ENCODE peak calls at places on chromosome 13, in four cellular contexts. A is sigmoid colon; P is CD8-positive, alpha-beta T cell; D is lower lobe of right lung. T is an unnamed sample. For H3K27me3, the result is how much of the 10 kb centered on the place peaks cover.

GRCh38 chr13:72384186-72384823 is 343.1 kb downstream of the MZT1 start:
- DNase-seq in P (no peak), D (no peak), A (no peak), T (no peak)

GRCh38 chr13:94073006-94073744 is 406.3 kb downstream of the DCT start:
- DNase-seq in D (no peak), A (no peak), P (no peak), T (no peak)

GRCh38 chr13:46896346-46897138 is at the start of gene HTR2A:
- DNase-seq in A (peak), D (peak), P (no peak), T (peak)

GRCh38 chr13:73451120-73452029 is 392.6 kb downstream of the KLF5 start:
- DNase-seq in A (no peak), D (no peak), P (no peak), T (no peak)

GRCh38 chr13:59701261-59701660 is 462.5 kb downstream of the DIAPH3 start:
- DNase-seq in D (no peak), A (no peak), P (no peak), T (no peak)

GRCh38 chr13:111204438-111205177 is 89.5 kb downstream of the ARHGEF7 start:
- DNase-seq in P (no peak), A (peak), D (peak), T (no peak)

GRCh38 chr13:80361883-80362327 is 21.0 kb upstream of the SPRY2 start:
- DNase-seq in D (no peak), A (no peak), P (no peak), T (no peak)

GRCh38 chr13:73465629-73465974 is 406.8 kb downstream of the KLF5 start:
- DNase-seq in A (no peak), P (no peak), D (no peak), T (no peak)

GRCh38 chr13:109764045-109764444 is 22.3 kb downstream of the IRS2 start:
- DNase-seq in D (no peak), P (no peak), A (no peak), T (no peak)

GRCh38 chr13:60944016-60944415 is 471.6 kb downstream of the PCDH20 start:
- DNase-seq in D (no peak), P (no peak), A (no peak), T (no peak)

GRCh38 chr13:90974249-90974954 is 373.1 kb upstream of the MIR17HG start:
- DNase-seq in P (no peak), A (no peak), D (no peak), T (no peak)

GRCh38 chr13:36536546-36536945 is 104.3 kb downstream of the CCNA1 start:
- DNase-seq in D (no peak), A (no peak), P (no peak), T (no peak)

GRCh38 chr13:101416181-101417042 is at the start of gene NALCN:
- DNase-seq in D (peak), A (no peak), P (no peak), T (no peak)

GRCh38 chr13:109790951-109791605 is 4.7 kb upstream of the IRS2 start:
- DNase-seq in P (peak), A (no peak), D (no peak), T (peak)

GRCh38 chr13:74576504-74576903 is 442.3 kb upstream of the KLF12 start:
- DNase-seq in A (no peak), P (no peak), D (no peak), T (no peak)

DNA sequence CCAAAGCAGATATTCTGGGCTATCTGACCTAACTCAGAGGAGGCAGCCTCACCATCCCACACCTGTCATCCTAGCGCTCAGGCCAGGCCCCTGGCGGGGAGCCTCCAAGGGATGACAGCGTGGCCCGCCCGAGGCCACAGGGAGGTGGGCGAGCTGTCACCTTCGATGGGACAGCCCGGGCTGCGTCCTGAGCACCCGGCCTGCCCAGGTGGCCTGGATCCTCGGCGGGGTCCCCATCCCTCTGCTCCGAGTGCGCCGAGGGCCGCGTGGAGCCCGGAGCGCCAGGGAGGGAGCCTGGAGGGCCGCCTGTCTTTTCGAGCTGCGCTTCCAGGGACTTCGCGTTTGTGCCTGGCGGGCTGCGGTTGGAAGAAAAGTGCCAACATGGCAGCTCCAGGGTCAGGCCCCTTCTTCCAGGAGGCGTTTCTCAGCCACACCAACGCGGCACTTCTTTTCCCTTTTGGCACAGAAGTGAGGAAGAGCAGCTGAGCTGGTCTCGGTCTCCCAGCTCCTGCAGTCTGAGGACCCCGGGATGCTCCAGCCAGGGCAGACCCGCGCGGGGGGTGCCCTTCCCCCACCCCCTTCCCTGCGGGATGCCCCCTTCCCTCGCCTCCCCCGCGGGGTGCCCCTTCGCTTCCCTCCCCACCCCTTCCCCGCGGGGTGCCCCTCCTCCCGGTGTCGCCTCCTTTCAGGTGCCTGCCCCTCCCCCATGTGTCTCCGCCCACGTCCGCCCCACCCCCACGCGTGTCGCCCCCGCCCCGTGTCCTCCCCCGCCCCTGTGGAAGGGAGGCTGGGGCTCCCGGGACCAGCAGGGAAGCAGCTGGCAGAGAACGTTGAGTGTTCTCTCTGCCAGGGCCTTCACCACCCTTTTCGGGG is 42.3 kb downstream of the GJA3 start:
- DNase-seq in A (peak), D (peak), P (peak), T (peak)
- H3K27ac ChIP-seq in A (peak), D (peak), P (no peak), T (peak)

GRCh38 chr13:41564046-41564445 is 106.7 kb downstream of the RGCC start:
- DNase-seq in D (no peak), A (no peak), P (no peak), T (no peak)
- H3K27me3 ChIP-seq in D (under half), A (under half), P (under half), T (under half)

DNA sequence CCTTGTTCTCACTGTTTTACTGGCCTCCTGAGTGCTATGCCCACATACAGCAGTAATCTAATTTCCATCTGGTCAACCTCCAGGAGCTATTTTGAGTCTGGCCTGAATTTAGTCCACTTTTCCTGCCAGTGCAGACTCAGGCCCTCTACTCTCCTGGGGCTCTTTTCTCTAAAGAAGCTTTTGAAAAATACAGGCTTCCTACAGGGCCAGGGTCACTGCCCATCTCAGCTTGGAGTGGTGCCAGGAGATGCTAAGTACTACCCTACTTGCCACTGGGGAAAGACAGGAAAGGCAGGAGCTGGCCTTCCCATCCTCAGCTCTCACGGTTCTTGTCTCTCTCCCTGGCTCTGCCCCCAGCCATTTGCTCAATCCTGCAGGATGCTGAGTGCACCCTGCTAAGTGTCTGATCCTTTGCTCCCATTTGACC is 101.7 kb upstream of the SERP2 start:
- DNase-seq in A (peak), D (no peak), P (no peak), T (no peak)
- H3K27ac ChIP-seq in A (peak), D (peak), P (no peak), T (peak)

GRCh38 chr13:20305587-20305986 is 73.5 kb upstream of the GJB6 start:
- DNase-seq in A (no peak), D (no peak), P (no peak), T (no peak)
- H3K27me3 ChIP-seq in A (under half), D (under half), P (under half), T (under half)

GRCh38 chr13:26255717-26256277 is 1.9 kb downstream of the CDK8 start:
- DNase-seq in P (no peak), A (no peak), D (no peak), T (no peak)

GRCh38 chr13:26254583-26255102 is 714 bp downstream of the CDK8 start:
- DNase-seq in D (peak), P (peak), A (peak), T (peak)

GRCh38 chr13:26257049-26257448 is 3.1 kb downstream of the CDK8 start:
- DNase-seq in P (no peak), A (no peak), D (no peak), T (no peak)

GRCh38 chr13:26253262-26253786 is 605 bp upstream of the CDK8 start:
- DNase-seq in A (no peak), D (no peak), P (no peak), T (no peak)

GRCh38 chr13:26253787-26254582 is at the start of gene CDK8:
- DNase-seq in D (peak), P (peak), A (peak), T (peak)
- H3K27ac ChIP-seq in D (peak), P (peak), A (peak), T (peak)

DNA sequence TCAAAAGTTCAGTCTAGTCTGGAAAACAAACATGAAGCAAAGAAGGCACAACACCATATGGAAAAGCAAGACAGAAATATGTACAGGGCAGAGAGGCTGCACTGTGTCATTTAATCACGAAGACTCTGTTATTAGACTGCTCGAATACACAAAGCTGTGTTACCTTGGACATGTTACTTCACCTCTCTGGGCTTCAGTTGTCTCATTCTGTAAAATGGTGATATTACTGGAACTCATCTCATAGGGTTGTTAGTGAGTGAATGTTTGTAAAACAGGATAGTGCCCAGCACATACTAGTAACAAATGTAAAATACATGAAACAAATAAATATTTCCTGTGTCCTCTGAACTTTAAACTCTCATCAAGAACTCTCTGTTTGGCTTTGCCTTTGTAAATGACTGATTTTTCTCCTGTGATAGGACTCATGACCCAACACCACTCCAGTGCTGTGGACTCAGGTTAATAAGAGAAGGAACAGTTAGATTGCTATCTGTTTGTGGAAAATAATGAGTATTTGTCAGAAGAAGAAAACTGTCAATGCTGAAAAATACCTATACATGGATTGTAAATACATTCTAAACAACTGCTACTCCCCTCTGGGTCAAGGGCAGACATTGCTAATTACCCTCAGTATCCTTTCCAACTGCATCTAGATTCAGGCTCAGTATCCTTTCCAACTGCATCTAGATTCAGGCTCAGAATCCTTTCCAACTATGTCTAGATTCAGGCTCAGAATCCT is 62.3 kb downstream of the ZIC5 start:
- DNase-seq in P (no peak), A (no peak), D (no peak), T (no peak)
- H3K27me3 ChIP-seq in P (under half), A (half or more), D (under half), T (under half)

GRCh38 chr13:52599853-52600603 is 42.2 kb upstream of the HNRNPA1L2 start:
- DNase-seq in P (no peak), D (no peak), A (no peak), T (peak)

GRCh38 chr13:52597676-52598075 is 44.6 kb upstream of the HNRNPA1L2 start:
- DNase-seq in D (no peak), P (no peak), A (no peak), T (no peak)

GRCh38 chr13:52600666-52601065 is 41.6 kb upstream of the HNRNPA1L2 start:
- DNase-seq in P (no peak), A (no peak), D (no peak), T (no peak)

GRCh38 chr13:52599037-52599852 is 43.0 kb upstream of the HNRNPA1L2 start:
- DNase-seq in P (no peak), D (no peak), A (no peak), T (no peak)
- H3K27ac ChIP-seq in P (no peak), D (peak), A (peak), T (peak)

DNA sequence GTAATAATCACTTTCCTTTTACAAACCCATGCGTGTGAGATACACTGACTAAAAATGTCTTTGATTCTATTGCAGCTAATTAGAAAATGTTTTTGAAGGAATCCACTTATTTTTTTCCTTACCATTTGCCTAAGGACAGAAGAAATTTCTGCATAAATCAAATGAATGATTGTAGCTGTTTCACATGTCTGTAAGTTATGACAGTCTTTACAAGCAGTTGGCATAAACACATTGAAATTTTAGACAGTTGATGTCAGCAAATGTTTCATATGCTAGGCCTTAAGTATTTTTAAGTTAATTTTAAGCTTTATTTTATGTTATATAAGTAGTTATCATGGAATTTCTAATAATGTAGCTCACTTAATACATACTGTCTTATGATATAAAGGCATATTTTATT is 598.4 kb upstream of the SLITRK6 start:
- DNase-seq in A (no peak), P (no peak), D (no peak), T (no peak)
- H3K27me3 ChIP-seq in A (under half), P (under half), D (under half), T (under half)

GRCh38 chr13:49635599-49636433 is 7.5 kb downstream of the ARL11 start:
- DNase-seq in A (no peak), D (no peak), P (peak), T (peak)
- H3K27ac ChIP-seq in A (no peak), D (peak), P (peak), T (no peak)

T was measured in Peyer's patch.